ENCODE peak calls at places on chromosomes 2 and 18, in eight cellular contexts. R, L, W, J, Y, A, K and G are unnamed samples.

GRCh38 chr18:72086421-72086820 is 457.7 kb downstream of the CBLN2 start:
- DNase-seq in R (no peak), W (peak), L (no peak), A (no peak), Y (no peak), K (no peak), J (no peak), G (no peak)

GRCh38 chr2:167832840-167833239 is 414.6 kb downstream of the STK39 start:
- DNase-seq in L (no peak), A (no peak), R (no peak), K (no peak), Y (no peak), J (no peak), W (no peak), G (no peak)

GRCh38 chr18:9549405-9549804 is 65.0 kb downstream of the PPP4R1 start:
- DNase-seq in K (no peak), W (no peak), Y (peak), A (no peak), L (no peak), R (no peak), J (no peak), G (no peak)

GRCh38 chr2:178419123-178419522 is 31.9 kb downstream of the PRKRA start:
- DNase-seq in A (no peak), J (no peak), L (no peak), Y (no peak), W (peak), R (no peak), K (no peak), G (no peak)

GRCh38 chr18:48621815-48622555 is 83.2 kb downstream of the CTIF start:
- DNase-seq in A (no peak), J (peak), K (no peak), L (no peak), Y (no peak), W (no peak), R (no peak), G (no peak)

GRCh38 chr18:70250781-70251180 is 38.1 kb upstream of the SOCS6 start:
- DNase-seq in L (no peak), A (no peak), Y (no peak), K (no peak), W (no peak), J (no peak), R (no peak), G (no peak)

GRCh38 chr2:139850254-139850890 is 1070.2 kb upstream of the NXPH2 start:
- DNase-seq in Y (no peak), J (no peak), R (no peak), L (no peak), A (no peak), K (no peak), W (peak), G (no peak)

GRCh38 chr18:36212978-36213303 is 25.6 kb downstream of the MOCOS start:
- DNase-seq in A (no peak), L (no peak), K (no peak), W (no peak), Y (no peak), J (no peak), R (no peak), G (no peak)

GRCh38 chr2:38233231-38233983 is 143.7 kb downstream of the ATL2 start:
- DNase-seq in L (no peak), R (no peak), A (peak), W (no peak), J (peak), Y (no peak), K (no peak), G (no peak)